ENCODE peak calls at places on chromosome 22, in four cellular contexts. M, T, C and W are unnamed samples.

GRCh38 chr22:38569972-38570840 is at the start of gene DMC1:
- DNase-seq in M (peak; percentile 95), T (peak; percentile 71), C (peak; percentile 94), W (peak; percentile 92)

GRCh38 chr22:27473533-27473932 is 328.0 kb downstream of the MN1 start:
- DNase-seq in M (no peak), T (no peak), C (no peak), W (no peak)

GRCh38 chr22:50691521-50691920 is 18.9 kb downstream of the SHANK3 start:
- DNase-seq in M (no peak), T (no peak), C (no peak), W (no peak)

GRCh38 chr22:27019827-27020226 is 362.4 kb downstream of the MIAT start:
- DNase-seq in M (no peak), T (no peak), C (no peak), W (no peak)

GRCh38 chr22:19869497-19870152 is 15.0 kb upstream of the GNB1L start:
- DNase-seq in M (no peak), T (no peak), C (no peak), W (peak; percentile 49)

GRCh38 chr22:19455585-19456370 is 8.3 kb upstream of the C22orf39 start:
- DNase-seq in M (no peak), T (no peak), C (no peak), W (no peak)

GRCh38 chr22:36027579-36027959 is 1.1 kb downstream of the RBFOX2 start:
- DNase-seq in M (no peak), T (no peak), C (peak; percentile 7), W (no peak)

GRCh38 chr22:38756631-38757463 is 1.0 kb upstream of the SUN2 start:
- DNase-seq in M (no peak), T (no peak), C (no peak), W (no peak)

GRCh38 chr22:29308791-29309262 is 2.4 kb downstream of the GAS2L1 start:
- DNase-seq in M (peak; percentile 39), T (no peak), C (no peak), W (peak; percentile 52)

GRCh38 chr22:24761888-24762675 is 12.4 kb downstream of the PIWIL3 start:
- DNase-seq in M (no peak), T (no peak), C (no peak), W (no peak)

GRCh38 chr22:27139935-27140493 is 482.6 kb downstream of the MIAT start:
- DNase-seq in M (peak; percentile 62), T (no peak), C (no peak), W (no peak)

GRCh38 chr22:43560651-43561050 is 148.8 kb downstream of the MPPED1 start:
- DNase-seq in M (no peak), T (no peak), C (no peak), W (no peak)

DNA sequence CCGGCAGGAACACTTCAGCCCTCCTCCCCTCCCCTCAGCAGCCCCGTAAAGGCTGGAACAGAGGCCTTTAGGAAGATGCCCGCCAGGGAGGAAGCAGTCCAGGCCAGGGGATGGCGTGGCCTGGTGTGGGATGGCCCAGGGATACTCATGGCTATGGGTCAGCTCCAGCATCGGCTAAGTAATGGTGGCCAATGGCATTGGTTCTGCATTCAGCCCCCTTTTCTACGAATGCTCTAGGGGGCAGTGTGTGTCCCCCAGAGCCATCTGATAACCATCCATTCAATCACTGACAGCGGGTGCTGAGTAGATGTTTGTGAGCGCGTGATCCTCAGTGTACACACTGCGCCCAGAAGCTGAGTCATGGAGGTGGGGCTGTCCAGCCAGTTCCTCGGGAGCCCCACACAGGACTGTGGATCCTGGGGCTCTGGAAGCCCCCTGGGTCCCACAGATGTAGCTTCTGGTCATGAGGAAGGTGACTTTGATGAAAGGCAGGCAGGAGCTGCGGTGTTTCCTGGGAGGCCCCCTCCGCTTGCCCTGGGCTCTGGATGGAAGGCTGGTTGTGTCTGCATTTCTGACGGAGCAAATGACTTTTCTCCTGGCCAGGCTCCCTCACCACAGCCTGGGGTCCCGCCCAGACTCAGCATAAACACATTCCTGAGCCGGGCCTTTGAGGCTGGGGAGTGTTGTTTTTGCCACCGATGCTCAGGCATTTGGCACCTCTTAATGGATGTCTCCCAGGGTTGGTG is 46.5 kb downstream of the FBLN1 start:
- DNase-seq in M (no peak), T (peak; percentile 79), C (no peak), W (peak; percentile 85)
- TF ChIP-seq CTCF in M (peak; percentile 29), T (peak; percentile 57), C (no peak), W (peak; percentile 72)

GRCh38 chr22:48894804-48895250 is 932.8 kb downstream of the BRD1 start:
- DNase-seq in M (no peak), T (no peak), C (no peak), W (peak; percentile 84)
- TF ChIP-seq CTCF in M (no peak), T (no peak), C (no peak), W (no peak)

GRCh38 chr22:32308934-32309333 is 48.7 kb upstream of the RFPL3 start:
- DNase-seq in M (no peak), T (no peak), C (no peak), W (no peak)

GRCh38 chr22:32310777-32311176 is 46.9 kb upstream of the RFPL3 start:
- DNase-seq in M (no peak), T (no peak), C (no peak), W (no peak)

GRCh38 chr22:32308191-32308590 is 49.5 kb upstream of the RFPL3 start:
- DNase-seq in M (no peak), T (no peak), C (no peak), W (no peak)

GRCh38 chr22:32311551-32312071 is 46.1 kb upstream of the RFPL3 start:
- DNase-seq in M (no peak), T (no peak), C (no peak), W (no peak)

DNA sequence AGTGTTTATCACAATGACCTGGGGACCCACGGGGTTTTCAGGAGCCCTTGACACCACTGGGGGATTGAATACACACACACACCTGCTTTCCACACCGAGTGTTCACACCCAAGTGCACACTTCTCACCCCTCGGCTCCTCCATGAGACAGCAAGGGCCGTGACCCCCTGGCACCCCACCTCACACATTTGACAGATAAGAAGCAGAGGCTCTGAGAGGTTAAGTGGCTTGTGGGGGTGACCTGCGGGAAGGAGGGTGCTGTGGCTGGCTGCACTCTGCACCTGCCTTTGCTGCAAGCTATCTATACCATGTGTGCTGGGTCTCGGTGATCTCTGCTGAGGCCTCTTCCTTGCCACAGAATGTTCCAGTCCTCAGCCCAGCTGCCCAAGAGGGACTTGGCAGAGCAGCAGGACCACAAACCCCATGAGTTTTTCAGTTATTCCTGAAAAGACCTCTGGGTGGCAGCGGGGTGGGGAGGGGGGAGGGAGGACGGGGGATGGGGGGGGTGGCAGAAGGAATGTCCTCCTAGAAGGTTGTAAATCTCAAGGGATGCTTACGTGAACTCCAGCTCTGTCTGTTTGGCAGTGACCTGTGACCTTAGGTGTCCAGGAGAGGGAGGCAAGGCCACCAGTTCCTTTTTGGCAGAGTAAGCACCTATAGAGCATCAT is 47.9 kb upstream of the RFPL3 start:
- DNase-seq in M (peak; percentile 52), T (no peak), C (no peak), W (no peak)
- TF ChIP-seq CTCF in M (no peak), T (no peak), C (no peak), W (no peak)

GRCh38 chr22:42277988-42278776 is 7.7 kb upstream of the TCF20 start:
- DNase-seq in M (peak; percentile 58), T (no peak), C (no peak), W (peak; percentile 50)
- TF ChIP-seq CTCF in M (no peak), T (peak; percentile 6), C (no peak), W (peak; percentile 61)

DNA sequence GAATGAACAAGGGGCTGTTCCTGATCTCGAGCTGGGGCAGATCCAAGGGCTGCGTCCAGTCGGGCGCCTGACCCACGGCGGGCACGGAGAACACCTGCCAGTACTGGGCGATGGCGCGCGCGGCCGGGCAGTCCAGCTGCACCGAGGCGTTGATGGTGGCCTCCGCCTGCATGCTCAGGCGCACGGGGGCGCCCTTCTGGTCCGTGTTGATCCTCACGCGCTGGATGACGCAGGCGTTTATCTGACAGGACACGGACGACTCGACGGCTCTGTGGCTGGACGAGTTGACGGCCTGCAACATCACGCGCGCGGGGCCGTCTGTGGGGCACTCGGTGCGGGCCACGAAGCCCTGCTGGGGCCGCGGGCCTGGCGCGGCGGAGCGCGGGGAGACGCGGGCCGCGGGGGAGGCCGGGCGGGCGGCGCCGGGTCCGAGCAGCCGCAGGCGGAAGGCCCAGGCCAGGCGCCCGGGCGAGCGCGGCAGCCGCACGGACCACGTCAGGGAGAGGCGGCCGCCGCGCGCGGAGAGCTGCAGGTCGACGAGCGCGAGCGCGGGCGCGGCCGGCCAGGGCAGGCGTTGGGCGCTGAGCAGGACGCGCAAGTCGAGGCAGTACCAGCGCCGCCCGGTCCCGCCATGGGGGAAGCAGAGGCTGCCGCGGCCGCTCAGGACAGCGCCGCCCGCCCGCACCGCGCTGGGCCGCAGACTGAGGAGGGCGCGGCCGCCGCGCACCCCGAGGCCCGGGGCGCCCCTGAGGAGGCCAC is 515 bp downstream of the PKDREJ start:
- DNase-seq in M (no peak), T (no peak), C (peak; percentile 31), W (no peak)
- TF ChIP-seq CTCF in M (no peak), T (no peak), C (no peak), W (peak; percentile 50)

GRCh38 chr22:21020802-21021429 is 6.0 kb downstream of the P2RX6 start:
- DNase-seq in M (peak; percentile 71), T (no peak), C (no peak), W (no peak)
- TF ChIP-seq CTCF in M (peak; percentile 52), T (peak; percentile 41), C (no peak), W (peak; percentile 71)

GRCh38 chr22:46881373-46882118 is 119.1 kb downstream of the TBC1D22A start:
- DNase-seq in M (no peak), T (no peak), C (no peak), W (no peak)
- TF ChIP-seq CTCF in M (no peak), T (no peak), C (no peak), W (no peak)

GRCh38 chr22:37318255-37319109 is 36.2 kb downstream of the CYTH4 start:
- DNase-seq in M (no peak), T (no peak), C (no peak), W (no peak)
- TF ChIP-seq CTCF in M (peak; percentile 23), T (no peak), C (no peak), W (peak; percentile 10)

GRCh38 chr22:30490399-30490798 is 15.1 kb downstream of the SEC14L4 start:
- DNase-seq in M (no peak), T (no peak), C (no peak), W (peak; percentile 55)
- TF ChIP-seq CTCF in M (no peak), T (no peak), C (no peak), W (peak; percentile 26)